ENCODE peak calls at places on chromosomes 16 and 17, in five cellular contexts. B, W, D, M and A are unnamed samples.

GRCh38 chr17:72916991-72917390 is 175.5 kb downstream of the SLC39A11 start:
- DNase-seq in B (no peak), D (no peak), M (no peak), W (no peak), A (no peak)

GRCh38 chr17:41322903-41323895 is 7.7 kb upstream of the KRTAP17-1 start:
- DNase-seq in D (no peak), B (no peak), W (no peak), M (no peak), A (no peak)

GRCh38 chr16:57591870-57592485 is 36.5 kb upstream of the ADGRG1 start:
- DNase-seq in D (no peak), W (no peak), B (no peak), M (no peak), A (no peak)

GRCh38 chr16:65429504-65430149 is 307.8 kb upstream of the CDH11 start:
- DNase-seq in W (no peak), D (peak), B (no peak), M (no peak), A (no peak)

GRCh38 chr17:5226940-5227878 is 7.5 kb downstream of the SCIMP start:
- DNase-seq in M (no peak), D (no peak), B (no peak), W (no peak), A (no peak)

GRCh38 chr17:6028294-6028693 is 41.9 kb upstream of the WSCD1 start:
- DNase-seq in D (no peak), M (no peak), B (no peak), W (no peak), A (no peak)

GRCh38 chr17:66778531-66778930 is 56.4 kb upstream of the CACNG5 start:
- DNase-seq in M (no peak), D (no peak), B (no peak), W (no peak), A (no peak)

GRCh38 chr17:64163468-64163867 is 33.5 kb upstream of the ERN1 start:
- DNase-seq in B (no peak), M (no peak), W (no peak), D (no peak), A (no peak)

GRCh38 chr16:88487920-88488842 is 35.1 kb downstream of the ZFPM1 start:
- DNase-seq in M (peak), D (no peak), W (no peak), B (peak), A (no peak)

GRCh38 chr17:74870512-74870911 is 2.3 kb downstream of the FDXR start:
- DNase-seq in D (no peak), W (peak), M (peak), B (no peak), A (no peak)

GRCh38 chr17:69450857-69451410 is 36.4 kb downstream of the MAP2K6 start:
- DNase-seq in M (no peak), W (no peak), B (no peak), D (no peak), A (no peak)

GRCh38 chr17:69454051-69454450 is 39.6 kb downstream of the MAP2K6 start:
- DNase-seq in W (no peak), D (no peak), M (no peak), B (peak), A (no peak)

GRCh38 chr17:69451416-69452394 is 37.2 kb downstream of the MAP2K6 start:
- DNase-seq in B (peak), W (no peak), M (no peak), D (no peak), A (peak)

GRCh38 chr17:69455040-69455439 is 40.5 kb downstream of the MAP2K6 start:
- DNase-seq in B (no peak), M (no peak), W (no peak), D (no peak), A (no peak)

GRCh38 chr17:69452664-69453260 is 38.3 kb downstream of the MAP2K6 start:
- DNase-seq in B (no peak), M (no peak), D (no peak), W (no peak), A (no peak)
- TF ChIP-seq TAF1 in B (no peak), M (no peak), D (no peak), W (no peak), A (no peak)

DNA sequence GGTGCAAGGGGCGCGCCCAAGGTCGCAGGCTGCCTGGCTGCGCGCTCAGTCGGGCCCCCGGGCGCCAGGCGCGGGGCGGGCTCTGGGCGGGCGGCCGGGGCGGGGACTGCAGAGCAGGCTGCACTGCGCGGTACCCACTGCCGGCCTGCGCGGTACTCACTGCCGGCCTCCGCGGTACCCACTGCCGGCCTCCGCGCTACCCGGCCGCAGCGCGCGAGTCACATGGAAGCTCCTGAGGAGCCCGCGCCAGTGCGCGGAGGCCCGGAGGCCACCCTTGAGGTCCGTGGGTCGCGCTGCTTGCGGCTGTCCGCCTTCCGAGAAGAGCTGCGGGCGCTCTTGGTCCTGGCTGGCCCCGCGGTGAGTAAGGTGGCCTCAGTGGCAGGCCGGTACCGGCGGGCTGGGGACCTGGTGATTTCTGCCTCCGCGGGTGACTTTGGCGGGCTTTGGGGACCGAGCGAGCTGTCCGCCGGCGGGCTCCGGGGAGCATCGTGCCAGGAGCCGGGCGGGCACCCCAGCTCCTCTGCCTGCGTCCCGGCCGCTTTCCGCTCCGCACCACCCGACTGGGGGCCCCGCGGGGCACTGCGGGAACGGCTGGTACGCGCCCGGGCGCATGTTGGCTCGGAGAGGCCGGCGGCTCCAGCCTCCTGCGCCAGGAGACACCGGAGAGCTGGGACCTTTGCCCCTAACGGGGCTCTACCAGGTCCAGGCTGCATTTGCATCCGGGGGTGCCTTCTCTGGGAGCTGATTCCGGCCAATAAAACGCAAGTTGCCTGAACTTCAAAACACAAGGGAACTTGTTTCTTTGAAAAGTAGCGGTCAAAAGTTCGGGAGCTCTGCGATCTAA is at the start of gene SLC47A1:
- DNase-seq in M (peak), W (no peak), D (peak), B (peak), A (peak)
- TF ChIP-seq TAF1 in M (peak), W (no peak), D (no peak), B (no peak), A (no peak)

GRCh38 chr17:80032614-80033171 is 3.0 kb downstream of the TBC1D16 start:
- DNase-seq in W (no peak), D (no peak), B (peak), M (no peak), A (no peak)

GRCh38 chr17:80028030-80028429 is 7.6 kb downstream of the TBC1D16 start:
- DNase-seq in D (no peak), M (no peak), W (no peak), B (no peak), A (no peak)

GRCh38 chr17:80029235-80029974 is 6.3 kb downstream of the TBC1D16 start:
- DNase-seq in M (no peak), B (no peak), W (no peak), D (no peak), A (no peak)

GRCh38 chr17:80031691-80032480 is 3.8 kb downstream of the TBC1D16 start:
- DNase-seq in B (no peak), W (no peak), M (no peak), D (no peak), A (no peak)

GRCh38 chr17:80030730-80031410 is 4.8 kb downstream of the TBC1D16 start:
- DNase-seq in D (no peak), W (no peak), B (no peak), M (no peak), A (no peak)
- TF ChIP-seq TAF1 in D (no peak), W (no peak), B (no peak), M (no peak), A (no peak)

GRCh38 chr16:1008085-1008484 is 26.5 kb downstream of the SOX8 start:
- DNase-seq in M (no peak), D (no peak), B (no peak), W (no peak), A (no peak)

GRCh38 chr16:1005286-1005685 is 23.7 kb downstream of the SOX8 start:
- DNase-seq in W (no peak), D (no peak), B (no peak), M (no peak), A (no peak)

GRCh38 chr16:1009358-1010150 is 28.0 kb downstream of the SOX8 start:
- DNase-seq in W (no peak), M (no peak), D (no peak), B (no peak), A (no peak)

GRCh38 chr16:1006781-1007180 is 25.2 kb downstream of the SOX8 start:
- DNase-seq in M (no peak), B (no peak), W (no peak), D (no peak), A (no peak)

DNA sequence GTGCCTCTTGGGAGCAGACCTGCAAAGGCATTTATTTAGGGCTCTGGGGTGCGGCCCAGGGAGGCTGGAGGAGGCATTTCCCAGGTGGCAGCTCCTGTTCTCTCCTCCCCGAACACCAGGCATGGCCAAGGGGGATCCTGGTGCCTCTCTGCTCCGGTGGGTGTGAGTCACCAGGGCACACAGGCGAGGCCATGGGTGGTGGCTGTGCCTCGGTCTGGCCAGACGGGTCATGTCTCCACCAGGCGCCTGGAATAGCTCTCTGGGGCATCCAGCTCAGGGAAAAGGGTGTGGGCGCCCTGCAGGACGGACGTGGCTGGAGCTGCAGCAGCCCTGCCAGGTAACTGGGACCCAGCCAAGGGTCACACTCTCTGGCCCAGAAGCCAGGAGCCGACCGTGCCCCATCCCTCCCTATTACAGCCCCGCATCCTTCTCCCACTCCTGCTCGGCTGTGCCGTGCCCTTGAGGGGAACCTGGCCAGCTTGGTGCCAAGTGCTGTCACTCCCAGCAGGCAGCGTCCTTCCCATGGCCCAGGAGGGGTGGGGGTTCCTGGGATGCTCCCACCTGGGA is 25.8 kb downstream of the SOX8 start:
- DNase-seq in W (no peak), D (no peak), B (no peak), M (no peak), A (no peak)
- TF ChIP-seq TAF1 in W (no peak), D (no peak), B (no peak), M (no peak), A (no peak)

DNA sequence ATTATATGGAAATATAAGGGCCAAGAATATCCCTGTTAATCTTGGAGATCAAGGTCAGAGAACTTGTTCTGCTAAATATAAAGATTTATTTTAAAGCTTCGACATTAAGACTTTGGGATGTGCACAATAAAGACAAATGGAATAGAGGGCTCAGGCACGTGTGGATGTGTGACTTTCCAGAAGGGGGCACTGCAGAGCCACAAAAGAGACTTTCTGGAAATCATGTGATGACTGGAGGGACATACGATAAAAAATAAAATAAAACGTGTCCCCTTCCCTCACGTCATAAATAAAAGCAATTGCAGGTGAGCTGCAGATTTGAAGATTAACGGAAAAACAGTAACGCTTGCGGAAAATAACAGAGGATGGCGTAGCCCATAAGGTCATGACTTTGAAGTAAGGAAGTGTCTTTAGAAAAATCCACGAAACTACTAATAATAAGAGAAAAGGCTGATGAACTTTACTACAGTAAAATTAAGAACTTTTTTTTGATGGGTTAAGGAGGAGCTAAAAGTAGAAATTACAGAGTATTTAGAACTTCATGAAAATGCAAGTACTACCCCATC is 9.4 kb upstream of the ENGASE start:
- DNase-seq in D (peak), B (no peak), W (peak), M (peak), A (no peak)
- TF ChIP-seq TAF1 in D (no peak), B (no peak), W (no peak), M (no peak), A (no peak)